ENCODE peak calls at places on chromosomes 11 and 22, in five cellular contexts. Y is small intestine, O is left ventricle myocardium inferior, S is aorta, F is body of pancreas. A is an unnamed sample. For H3K4me1 and H3K9me3, the result is how much of the 10 kb centered on the place peaks cover.

GRCh38 chr11:36534276-36534675 is 24.2 kb upstream of the TRAF6 start:
- DNase-seq in Y (no peak), O (no peak), S (no peak), F (no peak), A (no peak)

GRCh38 chr11:101706541-101706940 is 122.7 kb upstream of the TRPC6 start:
- DNase-seq in Y (no peak), O (no peak), S (no peak), F (no peak), A (no peak)

GRCh38 chr22:25282346-25282670 is 62.9 kb downstream of the CRYBB2 start:
- DNase-seq in Y (no peak), O (no peak), S (no peak), F (no peak), A (no peak)

GRCh38 chr22:41687901-41688364 is 734 bp downstream of the SNU13 start:
- DNase-seq in Y (peak), O (no peak), S (no peak), F (peak), A (no peak)

GRCh38 chr11:75325713-75326438 is 25.6 kb downstream of the ARRB1 start:
- DNase-seq in Y (no peak), O (peak), S (peak), F (peak), A (no peak)

GRCh38 chr11:120128392-120129172 is 9.3 kb downstream of the TRIM29 start:
- DNase-seq in Y (peak), O (peak), S (peak), F (no peak), A (no peak)

GRCh38 chr22:45684169-45684568 is 12.5 kb downstream of the ATXN10 start:
- DNase-seq in Y (no peak), O (no peak), S (no peak), F (no peak), A (no peak)

GRCh38 chr11:33377100-33377851 is 120.1 kb downstream of the HIPK3 start:
- DNase-seq in Y (no peak), O (no peak), S (no peak), F (no peak), A (no peak)

GRCh38 chr11:17811416-17811815 is 76.8 kb downstream of the KCNC1 start:
- DNase-seq in Y (no peak), O (no peak), S (no peak), F (no peak), A (no peak)

GRCh38 chr11:64118871-64119495 is 46.9 kb downstream of the MACROD1 start:
- DNase-seq in Y (no peak), O (no peak), S (no peak), F (no peak), A (no peak)

GRCh38 chr11:123129920-123130319 is 65.1 kb downstream of the CLMP start:
- DNase-seq in Y (no peak), O (no peak), S (no peak), F (no peak), A (no peak)

GRCh38 chr11:62830904-62831519 is 839 bp downstream of the STX5 start:
- DNase-seq in Y (no peak), O (no peak), S (no peak), F (peak), A (no peak)

GRCh38 chr11:72222106-72222891 is 2.3 kb upstream of the INPPL1 start:
- DNase-seq in Y (no peak), O (no peak), S (no peak), F (no peak), A (no peak)

GRCh38 chr22:40484906-40485660 is 114.7 kb downstream of the SGSM3 start:
- DNase-seq in Y (no peak), O (no peak), S (no peak), F (no peak), A (no peak)

GRCh38 chr11:70433966-70434812 is 35.9 kb downstream of the CTTN start:
- DNase-seq in Y (no peak), O (no peak), S (no peak), F (no peak), A (no peak)

GRCh38 chr22:44276041-44276440 is 36.7 kb downstream of the SHISAL1 start:
- DNase-seq in Y (no peak), O (no peak), S (no peak), F (no peak), A (no peak)

GRCh38 chr11:125592305-125593112 is at the start of gene STT3A:
- DNase-seq in Y (peak), O (peak), S (peak), F (peak), A (peak)

GRCh38 chr11:64864473-64865285 is 13.7 kb downstream of the EHD1 start:
- DNase-seq in Y (no peak), O (peak), S (peak), F (peak), A (no peak)

GRCh38 chr22:49087163-49087562 is 740.5 kb downstream of the BRD1 start:
- DNase-seq in Y (no peak), O (no peak), S (no peak), F (no peak), A (no peak)

GRCh38 chr22:31630331-31631329 is 31.4 kb downstream of the PISD start:
- DNase-seq in Y (peak), O (peak), S (peak), F (peak), A (peak)

GRCh38 chr22:31628362-31628761 is 33.7 kb downstream of the PISD start:
- DNase-seq in Y (no peak), O (no peak), S (no peak), F (no peak), A (no peak)

GRCh38 chr22:31629741-31630184 is 32.3 kb downstream of the PISD start:
- DNase-seq in Y (no peak), O (no peak), S (no peak), F (no peak), A (no peak)

GRCh38 chr22:31627223-31627731 is 34.7 kb downstream of the PISD start:
- DNase-seq in Y (no peak), O (no peak), S (no peak), F (peak), A (no peak)

GRCh38 chr22:31628969-31629723 is 32.9 kb downstream of the PISD start:
- DNase-seq in Y (no peak), O (no peak), S (no peak), F (no peak), A (no peak)
- H3K4me1 ChIP-seq in Y (under half), O (half or more), S (under half), F (half or more), A (under half)

DNA sequence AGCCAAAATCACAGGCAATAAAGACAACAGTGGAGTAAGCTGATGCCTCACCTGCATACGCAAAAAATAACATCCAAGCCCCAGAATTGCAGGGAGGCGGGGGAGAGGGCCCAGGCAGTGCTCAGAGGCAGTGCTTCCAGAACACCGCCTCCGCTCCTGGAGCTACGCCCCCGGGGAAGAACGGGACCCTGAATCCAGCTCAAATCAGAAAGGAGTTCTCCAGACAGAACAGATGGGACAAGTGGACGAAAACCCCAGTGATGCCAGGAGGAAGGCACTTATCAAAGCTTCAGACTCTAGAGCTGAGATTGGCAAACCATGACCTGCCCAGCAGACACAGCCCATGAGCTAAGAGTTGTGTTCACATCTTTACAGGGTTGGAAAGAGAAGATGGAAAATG is 683.9 kb downstream of the TBC1D22A start:
- DNase-seq in Y (no peak), O (no peak), S (peak), F (no peak), A (no peak)
- H3K9me3 ChIP-seq in Y (under half), O (under half), S (under half), F (under half), A (under half)

DNA sequence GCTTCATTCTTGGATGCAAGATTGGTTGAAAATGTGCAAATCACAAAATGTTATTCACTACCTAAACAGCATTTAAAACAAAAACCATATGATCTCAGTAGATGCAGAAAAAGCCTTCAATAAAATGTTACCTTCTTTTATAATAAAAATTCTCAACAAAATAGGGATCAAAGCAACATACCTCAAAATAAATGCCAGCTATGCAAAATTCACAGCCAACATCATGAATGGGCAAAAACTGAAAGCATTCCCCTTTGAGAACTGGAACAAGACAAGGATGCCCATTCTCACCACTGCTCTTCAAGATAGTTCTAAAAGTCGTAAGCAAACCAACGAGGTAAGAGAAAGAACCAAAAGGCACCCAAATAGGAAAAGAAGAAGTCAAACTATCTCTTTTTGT is 2.0 kb downstream of the OR5AK2 start:
- DNase-seq in Y (no peak), O (no peak), S (no peak), F (no peak), A (no peak)
- H3K27ac ChIP-seq in Y (no peak), O (no peak), S (no peak), F (no peak), A (no peak)

GRCh38 chr22:46730568-46731245 is 7.3 kb downstream of the CERK start:
- DNase-seq in Y (no peak), O (no peak), S (no peak), F (no peak), A (no peak)

GRCh38 chr22:46732513-46732912 is 5.5 kb downstream of the CERK start:
- DNase-seq in Y (no peak), O (no peak), S (no peak), F (no peak), A (no peak)

GRCh38 chr22:46728470-46728869 is 9.6 kb downstream of the CERK start:
- DNase-seq in Y (no peak), O (no peak), S (no peak), F (no peak), A (no peak)

GRCh38 chr22:46732041-46732379 is 6.0 kb downstream of the CERK start:
- DNase-seq in Y (no peak), O (no peak), S (no peak), F (no peak), A (no peak)

DNA sequence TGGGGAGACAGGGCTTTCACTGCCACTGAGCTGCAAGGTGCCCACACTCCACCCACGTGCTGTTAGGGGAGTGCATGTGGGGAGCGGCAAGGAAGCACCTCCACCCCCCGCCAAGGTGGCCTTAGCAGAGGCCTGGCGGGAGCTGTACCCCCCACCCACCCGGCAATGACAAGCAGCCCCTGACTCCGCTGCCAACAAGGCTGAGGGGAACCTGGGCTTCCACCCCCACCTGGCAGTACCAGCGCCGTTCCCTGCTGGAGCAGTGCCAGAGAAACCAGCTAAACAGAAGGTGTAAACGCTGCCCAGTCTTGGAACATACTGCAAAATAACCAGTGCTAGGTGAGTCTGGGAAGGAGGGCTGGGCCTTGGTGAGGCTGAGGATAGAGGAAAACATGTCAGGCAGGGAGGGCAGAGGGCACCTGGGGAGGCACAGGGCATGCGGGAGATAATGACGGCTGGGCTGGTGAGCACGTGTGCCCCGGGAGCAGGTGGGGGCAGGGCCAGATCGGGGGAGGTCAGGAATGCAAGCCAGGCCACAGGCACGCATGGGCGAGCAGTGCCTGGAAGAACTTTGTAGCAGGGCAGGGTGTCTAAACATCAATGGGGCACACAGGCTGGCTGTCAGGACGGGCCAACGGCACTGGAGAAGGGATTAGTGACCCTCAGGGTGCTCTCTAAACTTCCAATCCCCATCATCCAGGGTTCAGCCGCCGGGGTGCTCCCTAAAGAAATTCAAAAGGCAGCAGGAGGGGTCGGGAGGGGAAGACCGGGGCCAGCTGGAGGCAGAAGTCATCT is 6.6 kb downstream of the CERK start:
- DNase-seq in Y (peak), O (peak), S (no peak), F (peak), A (no peak)
- H3K4me1 ChIP-seq in Y (under half), O (half or more), S (under half), F (half or more), A (under half)

DNA sequence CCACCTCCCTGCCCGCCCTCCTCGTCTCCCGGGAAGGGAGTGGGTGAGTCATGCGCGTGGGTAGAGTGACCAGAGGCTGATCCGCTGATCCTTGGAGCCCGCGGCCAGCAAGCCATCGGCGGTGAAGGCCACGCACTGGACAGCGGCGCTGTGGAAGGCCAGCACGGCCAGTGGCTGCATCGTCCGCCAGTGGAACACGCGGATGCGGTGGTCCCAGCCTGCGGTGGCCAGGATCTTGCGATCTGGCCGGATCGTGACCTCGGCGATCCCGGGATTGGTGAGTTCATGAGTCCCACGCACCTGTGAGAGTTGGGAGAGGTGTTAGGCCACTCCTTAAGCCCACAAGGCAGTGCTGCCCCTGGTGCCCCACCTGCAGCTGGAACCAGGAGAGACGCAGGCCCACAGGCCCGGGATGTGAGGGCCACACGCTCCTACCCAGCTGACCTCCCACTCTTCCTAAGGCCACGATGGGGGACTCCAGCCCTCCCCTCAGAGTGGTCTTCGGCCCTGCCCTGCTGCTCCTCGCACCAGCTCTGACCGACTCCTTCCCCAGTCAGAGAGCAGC is 28.2 kb downstream of the TBX1 start:
- DNase-seq in Y (no peak), O (no peak), S (no peak), F (no peak), A (no peak)
- H3K9me3 ChIP-seq in Y (under half), O (under half), S (under half), F (under half), A (under half)

DNA sequence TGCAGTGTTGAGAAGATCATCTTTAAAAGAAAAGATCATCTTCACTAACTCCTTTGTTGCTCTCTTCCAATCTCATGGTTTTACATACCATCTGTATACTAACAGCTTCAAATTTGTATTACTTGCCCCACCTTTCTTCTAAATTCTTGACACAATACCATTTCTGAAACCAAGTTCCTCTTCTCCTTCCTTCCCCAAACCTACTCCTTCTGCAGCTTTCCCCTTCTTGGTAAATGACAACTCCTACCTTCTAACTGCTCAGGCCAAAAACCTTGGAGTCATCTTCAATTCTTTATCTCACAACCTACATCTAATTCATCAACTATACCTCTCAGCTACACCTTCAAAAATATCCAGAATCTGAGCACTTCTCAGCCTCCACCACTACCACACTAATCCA is 9.3 kb downstream of the PRCP start:
- DNase-seq in Y (no peak), O (no peak), S (no peak), F (no peak), A (no peak)
- H3K27ac ChIP-seq in Y (no peak), O (peak), S (no peak), F (no peak), A (no peak)

DNA sequence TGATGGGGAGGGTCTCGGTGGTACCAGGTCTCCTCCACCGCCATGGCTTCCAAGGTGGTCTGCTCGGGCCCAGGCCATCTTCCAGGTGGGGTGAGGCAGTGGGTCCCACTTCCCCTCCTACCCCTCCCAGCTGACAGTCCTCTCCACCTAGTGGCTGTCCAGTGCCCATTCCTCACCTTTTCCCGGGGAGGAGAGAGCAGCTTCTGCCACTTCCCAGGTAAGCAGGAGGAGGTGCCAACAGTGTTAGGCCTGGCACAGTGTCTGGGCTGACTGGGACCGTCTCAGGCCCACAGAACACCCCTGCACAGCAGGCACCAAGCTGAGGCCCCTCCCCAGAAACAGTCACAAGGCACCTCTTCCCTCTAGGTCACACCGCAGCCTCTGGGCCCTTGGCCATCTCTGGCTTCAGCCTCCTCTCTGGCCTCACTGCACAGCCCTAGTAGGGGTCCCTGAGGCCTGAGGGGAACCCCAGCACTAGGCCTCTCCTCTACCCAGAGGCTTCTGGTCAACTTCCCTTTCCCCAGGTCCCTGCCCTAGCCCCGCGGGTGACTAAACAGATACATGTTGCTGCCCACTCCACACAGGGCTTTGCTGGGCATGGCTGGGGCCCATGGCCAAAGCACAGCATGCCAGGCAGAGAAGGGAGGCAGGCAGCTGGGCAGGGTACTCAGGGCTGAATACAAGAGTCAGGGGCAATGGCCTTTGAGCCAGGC is 2.3 kb upstream of the ANKRD13D start:
- DNase-seq in Y (no peak), O (peak), S (peak), F (peak), A (no peak)
- H3K4me1 ChIP-seq in Y (under half), O (half or more), S (under half), F (under half), A (under half)